ENCODE peak calls at places on chromosome 10, in seven cellular contexts. One of them, this sample, is unnamed.

GRCh38 chr10:33031815-33032320 is 73.8 kb upstream of the ITGB1 start:
- DNase-seq in GM23338: no peak
- DNase-seq in hepatocyte: no peak
- DNase-seq in endothelial cell of umbilical vein: no peak
- DNase-seq in suprapubic skin: no peak
- DNase-seq in pancreas: no peak
- DNase-seq in AG04450: no peak
- DNase-seq in this sample: no peak

GRCh38 chr10:101452593-101452992 is 98.6 kb downstream of the BTRC start:
- DNase-seq in GM23338: no peak
- DNase-seq in hepatocyte: no peak
- DNase-seq in endothelial cell of umbilical vein: no peak
- DNase-seq in suprapubic skin: no peak
- DNase-seq in pancreas: no peak
- DNase-seq in AG04450: no peak
- DNase-seq in this sample: no peak

GRCh38 chr10:78458983-78459638 is 425.4 kb downstream of the RPS24 start:
- DNase-seq in GM23338: no peak
- DNase-seq in hepatocyte: peak; percentile 69
- DNase-seq in endothelial cell of umbilical vein: peak; percentile 98
- DNase-seq in suprapubic skin: no peak
- DNase-seq in pancreas: no peak
- DNase-seq in AG04450: peak; percentile 21
- DNase-seq in this sample: peak; percentile 1

GRCh38 chr10:58991842-58992241 is 184.6 kb upstream of the PHYHIPL start:
- DNase-seq in GM23338: no peak
- DNase-seq in hepatocyte: no peak
- DNase-seq in endothelial cell of umbilical vein: no peak
- DNase-seq in suprapubic skin: no peak
- DNase-seq in pancreas: no peak
- DNase-seq in AG04450: no peak
- DNase-seq in this sample: no peak

GRCh38 chr10:68562666-68563522 is 2.8 kb downstream of the TET1 start:
- DNase-seq in GM23338: peak; percentile 87
- DNase-seq in hepatocyte: peak; percentile 40
- DNase-seq in endothelial cell of umbilical vein: no peak
- DNase-seq in suprapubic skin: no peak
- DNase-seq in pancreas: no peak
- DNase-seq in AG04450: no peak
- DNase-seq in this sample: peak; percentile 76

GRCh38 chr10:43229208-43230061 is 37.4 kb downstream of the RASGEF1A start:
- DNase-seq in GM23338: peak; percentile 78
- DNase-seq in hepatocyte: peak; percentile 64
- DNase-seq in endothelial cell of umbilical vein: no peak
- DNase-seq in suprapubic skin: peak; percentile 74
- DNase-seq in pancreas: peak; percentile 21
- DNase-seq in AG04450: no peak
- DNase-seq in this sample: peak; percentile 86

GRCh38 chr10:112958275-112958995 is 8.4 kb downstream of the TCF7L2 start:
- DNase-seq in GM23338: peak; percentile 63
- DNase-seq in hepatocyte: peak; percentile 50
- DNase-seq in endothelial cell of umbilical vein: no peak
- DNase-seq in suprapubic skin: no peak
- DNase-seq in pancreas: no peak
- DNase-seq in AG04450: peak; percentile 84
- DNase-seq in this sample: no peak

GRCh38 chr10:76035010-76035727 is 603.7 kb downstream of the LRMDA start:
- DNase-seq in GM23338: no peak
- DNase-seq in hepatocyte: no peak
- DNase-seq in endothelial cell of umbilical vein: no peak
- DNase-seq in suprapubic skin: no peak
- DNase-seq in pancreas: no peak
- DNase-seq in AG04450: no peak
- DNase-seq in this sample: no peak

GRCh38 chr10:119284679-119285096 is 77.3 kb downstream of the GRK5 start:
- DNase-seq in GM23338: no peak
- DNase-seq in hepatocyte: no peak
- DNase-seq in endothelial cell of umbilical vein: no peak
- DNase-seq in suprapubic skin: no peak
- DNase-seq in pancreas: no peak
- DNase-seq in AG04450: no peak
- DNase-seq in this sample: no peak

GRCh38 chr10:59838390-59838789 is 68.0 kb downstream of the CCDC6 start:
- DNase-seq in GM23338: no peak
- DNase-seq in hepatocyte: no peak
- DNase-seq in endothelial cell of umbilical vein: no peak
- DNase-seq in suprapubic skin: no peak
- DNase-seq in pancreas: no peak
- DNase-seq in AG04450: no peak
- DNase-seq in this sample: no peak

GRCh38 chr10:78470267-78471103 is 436.8 kb downstream of the RPS24 start:
- DNase-seq in GM23338: no peak
- DNase-seq in hepatocyte: no peak
- DNase-seq in endothelial cell of umbilical vein: no peak
- DNase-seq in suprapubic skin: no peak
- DNase-seq in pancreas: no peak
- DNase-seq in AG04450: no peak
- DNase-seq in this sample: no peak

GRCh38 chr10:101588879-101589278 is 758 bp downstream of the DPCD start:
- DNase-seq in GM23338: no peak
- DNase-seq in hepatocyte: peak; percentile 51
- DNase-seq in endothelial cell of umbilical vein: peak; percentile 53
- DNase-seq in suprapubic skin: no peak
- DNase-seq in pancreas: no peak
- DNase-seq in AG04450: no peak
- DNase-seq in this sample: no peak

GRCh38 chr10:111739160-111739712 is 444.3 kb downstream of the GPAM start:
- DNase-seq in GM23338: peak; percentile 36
- DNase-seq in hepatocyte: peak; percentile 8
- DNase-seq in endothelial cell of umbilical vein: no peak
- DNase-seq in suprapubic skin: no peak
- DNase-seq in pancreas: no peak
- DNase-seq in AG04450: no peak
- DNase-seq in this sample: peak; percentile 63

GRCh38 chr10:1050145-1050544 is 1.2 kb upstream of the IDI1 start:
- DNase-seq in GM23338: no peak
- DNase-seq in hepatocyte: peak; percentile 72
- DNase-seq in endothelial cell of umbilical vein: peak; percentile 53
- DNase-seq in suprapubic skin: no peak
- DNase-seq in pancreas: no peak
- DNase-seq in AG04450: no peak
- DNase-seq in this sample: peak; percentile 62

GRCh38 chr10:12960939-12961338 is 40.6 kb downstream of the CCDC3 start:
- DNase-seq in GM23338: no peak
- DNase-seq in hepatocyte: no peak
- DNase-seq in endothelial cell of umbilical vein: no peak
- DNase-seq in suprapubic skin: no peak
- DNase-seq in pancreas: no peak
- DNase-seq in AG04450: no peak
- DNase-seq in this sample: no peak

GRCh38 chr10:20879136-20879535 is 18.0 kb downstream of the NEBL start:
- DNase-seq in GM23338: no peak
- DNase-seq in hepatocyte: no peak
- DNase-seq in endothelial cell of umbilical vein: no peak
- DNase-seq in suprapubic skin: no peak
- DNase-seq in pancreas: no peak
- DNase-seq in AG04450: no peak
- DNase-seq in this sample: no peak

GRCh38 chr10:124656113-124656490 is 88.1 kb downstream of the FAM53B start:
- DNase-seq in GM23338: no peak
- DNase-seq in hepatocyte: no peak
- DNase-seq in endothelial cell of umbilical vein: no peak
- DNase-seq in suprapubic skin: no peak
- DNase-seq in pancreas: no peak
- DNase-seq in AG04450: no peak
- DNase-seq in this sample: no peak

GRCh38 chr10:124654686-124655085 is 89.5 kb downstream of the FAM53B start:
- DNase-seq in GM23338: no peak
- DNase-seq in hepatocyte: no peak
- DNase-seq in endothelial cell of umbilical vein: no peak
- DNase-seq in suprapubic skin: no peak
- DNase-seq in pancreas: no peak
- DNase-seq in AG04450: no peak
- DNase-seq in this sample: no peak

GRCh38 chr10:124653311-124653710 is 90.9 kb downstream of the FAM53B start:
- DNase-seq in GM23338: no peak
- DNase-seq in hepatocyte: no peak
- DNase-seq in endothelial cell of umbilical vein: no peak
- DNase-seq in suprapubic skin: no peak
- DNase-seq in pancreas: no peak
- DNase-seq in AG04450: no peak
- DNase-seq in this sample: no peak

GRCh38 chr10:124653811-124654651 is 90.1 kb downstream of the FAM53B start:
- DNase-seq in GM23338: no peak
- DNase-seq in hepatocyte: no peak
- DNase-seq in endothelial cell of umbilical vein: no peak
- DNase-seq in suprapubic skin: no peak
- DNase-seq in pancreas: no peak
- DNase-seq in AG04450: no peak
- DNase-seq in this sample: no peak

DNA sequence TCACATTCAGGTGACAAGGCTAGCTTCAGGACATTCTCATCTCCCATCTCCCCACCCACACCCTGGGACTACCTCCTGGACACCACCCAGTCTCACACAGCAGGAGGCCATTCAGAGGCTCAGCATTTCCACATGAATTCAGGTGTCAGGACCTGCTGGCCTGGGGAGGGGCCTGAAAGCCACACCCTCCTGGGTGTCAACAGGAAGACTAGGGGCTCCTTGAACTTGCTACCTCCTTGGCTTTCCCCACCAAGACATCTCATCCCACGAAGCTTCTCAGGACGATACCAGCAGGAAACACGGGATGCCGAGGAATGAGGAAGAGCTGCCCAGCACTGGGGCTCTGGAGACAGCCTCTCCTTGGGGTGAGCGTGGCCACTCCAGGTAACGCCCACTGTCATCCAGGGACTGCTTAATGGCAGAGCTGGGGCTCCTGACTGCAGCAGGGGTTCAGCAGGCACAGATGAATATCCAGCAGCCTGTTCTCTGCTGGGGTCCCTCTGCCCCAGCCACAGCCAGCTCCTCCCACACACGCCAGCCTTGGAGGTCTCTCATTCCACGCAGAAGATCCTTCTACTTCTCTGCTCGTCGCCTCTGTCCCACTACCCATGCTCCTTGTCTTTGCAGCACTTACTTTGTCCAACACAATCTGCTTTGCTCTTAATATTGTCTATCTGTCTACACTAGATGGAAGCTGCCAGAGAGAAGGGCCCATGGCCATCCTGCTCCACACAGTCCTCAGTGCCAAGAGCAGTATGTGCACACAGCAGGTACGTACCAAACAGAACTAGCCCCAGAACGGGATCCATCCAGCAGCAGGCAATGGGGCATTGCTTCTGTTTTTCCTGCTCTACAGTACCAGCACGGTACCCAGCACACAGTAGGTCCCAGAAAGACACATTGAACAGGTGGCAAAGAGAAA is 88.7 kb downstream of the FAM53B start:
- DNase-seq in GM23338: no peak
- DNase-seq in hepatocyte: no peak
- DNase-seq in endothelial cell of umbilical vein: no peak
- DNase-seq in suprapubic skin: no peak
- DNase-seq in pancreas: no peak
- DNase-seq in AG04450: no peak
- DNase-seq in this sample: no peak
- H3K27ac ChIP-seq in GM23338: no peak overlapping the region
- H3K27ac ChIP-seq in hepatocyte: no peak overlapping the region
- H3K27ac ChIP-seq in endothelial cell of umbilical vein: no peak overlapping the region
- H3K27ac ChIP-seq in suprapubic skin: peak overlapping the region; percentile 83
- H3K27ac ChIP-seq in pancreas: no peak overlapping the region
- H3K27ac ChIP-seq in AG04450: no peak overlapping the region
- H3K27ac ChIP-seq in this sample: no peak overlapping the region

DNA sequence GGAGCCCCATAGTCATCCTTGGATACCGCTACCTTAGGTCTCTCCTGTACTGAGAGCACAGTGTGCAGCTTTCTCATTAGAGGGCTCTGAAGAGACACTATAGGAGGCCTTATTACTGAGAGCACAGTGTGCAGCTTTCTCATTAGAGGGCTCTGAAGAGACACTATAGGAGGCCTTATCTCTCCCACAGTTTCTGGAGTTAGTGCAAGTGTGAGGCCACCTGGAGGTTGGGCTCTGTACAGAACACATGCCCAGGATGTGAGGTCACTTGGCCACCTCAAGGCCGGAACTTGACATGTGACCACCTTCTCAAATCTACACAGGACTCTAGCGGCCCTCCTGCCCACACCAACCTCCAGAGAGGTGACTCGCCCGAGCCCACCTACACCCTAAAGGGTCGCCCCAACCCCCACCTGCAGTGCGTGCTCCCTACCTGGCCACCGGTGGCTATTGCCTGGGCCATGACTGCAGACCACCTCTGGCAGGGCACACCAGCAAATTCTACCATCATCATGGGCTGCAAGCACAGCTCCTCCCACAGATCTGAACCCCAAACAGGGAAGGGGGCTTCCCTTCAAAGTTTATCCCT is 24.6 kb downstream of the FRMPD2 start:
- DNase-seq in GM23338: no peak
- DNase-seq in hepatocyte: no peak
- DNase-seq in endothelial cell of umbilical vein: no peak
- DNase-seq in suprapubic skin: no peak
- DNase-seq in pancreas: no peak
- DNase-seq in AG04450: no peak
- DNase-seq in this sample: peak; percentile 24
- H3K27ac ChIP-seq in GM23338: no peak overlapping the region
- H3K27ac ChIP-seq in hepatocyte: no peak overlapping the region
- H3K27ac ChIP-seq in endothelial cell of umbilical vein: no peak overlapping the region
- H3K27ac ChIP-seq in suprapubic skin: no peak overlapping the region
- H3K27ac ChIP-seq in pancreas: no peak overlapping the region
- H3K27ac ChIP-seq in AG04450: no peak overlapping the region
- H3K27ac ChIP-seq in this sample: no peak overlapping the region

GRCh38 chr10:123886292-123886691 is 5.3 kb downstream of the CPXM2 start:
- DNase-seq in GM23338: no peak
- DNase-seq in hepatocyte: no peak
- DNase-seq in endothelial cell of umbilical vein: no peak
- DNase-seq in suprapubic skin: no peak
- DNase-seq in pancreas: no peak
- DNase-seq in AG04450: no peak
- DNase-seq in this sample: no peak
- H3K27ac ChIP-seq in GM23338: no peak overlapping the region
- H3K27ac ChIP-seq in hepatocyte: no peak overlapping the region
- H3K27ac ChIP-seq in endothelial cell of umbilical vein: no peak overlapping the region
- H3K27ac ChIP-seq in suprapubic skin: no peak overlapping the region
- H3K27ac ChIP-seq in pancreas: no peak overlapping the region
- H3K27ac ChIP-seq in AG04450: no peak overlapping the region
- H3K27ac ChIP-seq in this sample: no peak overlapping the region

DNA sequence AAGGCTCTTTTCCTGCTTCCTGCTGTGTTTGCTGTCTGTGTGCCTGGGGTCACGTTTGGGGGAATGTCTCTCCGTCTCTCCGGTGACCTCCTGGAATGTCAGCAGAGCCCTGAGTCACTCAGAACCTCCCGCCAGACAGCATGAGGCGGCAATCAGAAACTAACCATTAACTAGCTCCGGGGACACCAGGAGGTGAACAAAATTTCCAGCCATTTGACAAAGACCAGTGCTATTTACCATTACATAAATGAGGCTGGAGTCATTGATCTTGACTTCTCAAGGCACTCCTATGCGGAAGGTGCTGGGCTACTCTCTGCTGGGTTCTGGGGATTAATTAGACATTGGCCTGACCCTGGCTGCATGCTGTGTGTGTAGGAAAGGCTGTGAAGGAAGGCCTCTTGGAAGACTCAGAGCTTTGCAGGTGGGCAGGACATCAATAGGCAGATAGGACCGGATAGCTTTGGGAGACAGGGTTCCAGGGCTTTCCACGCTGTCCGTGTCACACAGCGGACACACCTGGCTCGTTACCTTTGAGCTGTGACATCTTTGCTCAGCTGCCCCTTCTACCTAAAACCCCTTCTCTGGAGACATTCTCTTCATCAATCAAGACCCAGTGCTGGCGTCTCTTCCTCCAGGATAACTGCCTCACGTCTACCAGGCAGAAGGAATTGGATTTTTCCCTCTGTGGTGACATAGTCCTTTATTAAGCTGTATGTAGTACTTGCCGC is 77.0 kb downstream of the PFKFB3 start:
- DNase-seq in GM23338: peak; percentile 63
- DNase-seq in hepatocyte: peak; percentile 83
- DNase-seq in endothelial cell of umbilical vein: peak; percentile 32
- DNase-seq in suprapubic skin: no peak
- DNase-seq in pancreas: peak; percentile 42
- DNase-seq in AG04450: no peak
- DNase-seq in this sample: peak; percentile 85
- H3K27ac ChIP-seq in GM23338: no peak overlapping the region
- H3K27ac ChIP-seq in hepatocyte: peak overlapping the region; percentile 80
- H3K27ac ChIP-seq in endothelial cell of umbilical vein: no peak overlapping the region
- H3K27ac ChIP-seq in suprapubic skin: no peak overlapping the region
- H3K27ac ChIP-seq in pancreas: peak overlapping the region; percentile 20
- H3K27ac ChIP-seq in AG04450: peak overlapping the region; percentile 11
- H3K27ac ChIP-seq in this sample: peak overlapping the region; percentile 56

This sample was measured in endodermal cell.